ENCODE peak calls at places on chromosomes 2 and 18, in five cellular contexts. F, J, R, P and N are unnamed samples.

GRCh38 chr2:198168651-198169050 is 364.3 kb downstream of the PLCL1 start:
- DNase-seq in R (no peak), J (no peak), P (no peak), F (no peak), N (no peak)

GRCh38 chr18:8724452-8724851 is 19.1 kb downstream of the MTCL1 start:
- DNase-seq in J (no peak), P (no peak), R (no peak), F (no peak), N (no peak)

GRCh38 chr2:174970092-174970491 is 35.1 kb downstream of the CHN1 start:
- DNase-seq in R (no peak), J (no peak), F (no peak), P (no peak), N (no peak)

GRCh38 chr2:56077352-56077915 is 106.4 kb upstream of the CCDC85A start:
- DNase-seq in P (no peak), R (peak), F (no peak), J (no peak), N (no peak)

GRCh38 chr18:57781128-57781463 is 22.0 kb downstream of the ATP8B1 start:
- DNase-seq in J (no peak), F (no peak), R (no peak), P (no peak), N (no peak)

GRCh38 chr2:160928854-160929301 is 231.3 kb upstream of the TANK start:
- DNase-seq in P (no peak), F (no peak), R (no peak), J (no peak), N (no peak)

GRCh38 chr2:12774381-12774780 is 57.6 kb downstream of the TRIB2 start:
- DNase-seq in J (no peak), P (no peak), F (no peak), R (no peak), N (no peak)

GRCh38 chr2:210477496-210477895 is 937 bp upstream of the LANCL1 start:
- DNase-seq in J (no peak), P (no peak), F (peak), R (peak), N (no peak)

GRCh38 chr2:85312404-85312803 is 15.4 kb downstream of the TGOLN2 start:
- DNase-seq in P (no peak), J (no peak), F (no peak), R (no peak), N (no peak)

GRCh38 chr2:148756292-148756975 is 111.9 kb downstream of the EPC2 start:
- DNase-seq in R (no peak), F (no peak), P (no peak), J (no peak), N (no peak)

GRCh38 chr2:133421516-133422324 is 146.5 kb downstream of the NCKAP5 start:
- DNase-seq in J (no peak), F (no peak), R (peak), P (no peak), N (no peak)

GRCh38 chr2:55839182-55839819 is 84.3 kb downstream of the EFEMP1 start:
- DNase-seq in J (no peak), F (no peak), R (peak), P (no peak), N (peak)

GRCh38 chr2:44954902-44955592 is 13.5 kb downstream of the SIX3 start:
- DNase-seq in R (peak), J (no peak), F (no peak), P (no peak), N (no peak)

GRCh38 chr2:163364736-163365135 is 371.1 kb downstream of the FIGN start:
- DNase-seq in F (no peak), P (no peak), R (no peak), J (no peak), N (no peak)

GRCh38 chr2:240620149-240620731 is 5.0 kb upstream of the GPR35 start:
- DNase-seq in J (peak), F (no peak), R (no peak), P (peak), N (no peak)

GRCh38 chr2:127193948-127194267 is 26.2 kb downstream of the CYP27C1 start:
- DNase-seq in J (no peak), P (no peak), F (no peak), R (no peak), N (no peak)

GRCh38 chr2:8546319-8547283 is 135.3 kb upstream of the ID2 start:
- DNase-seq in J (peak), R (no peak), F (no peak), P (peak), N (no peak)

GRCh38 chr2:174004900-174005605 is 39.9 kb upstream of the SP3 start:
- DNase-seq in J (no peak), F (no peak), R (no peak), P (no peak), N (no peak)

GRCh38 chr2:109736177-109736827 is 57.8 kb upstream of the RGPD5 start:
- DNase-seq in P (no peak), F (peak), R (peak), J (peak), N (no peak)

GRCh38 chr2:109384308-109385271 is 229.2 kb downstream of the SEPTIN10 start:
- DNase-seq in J (peak), F (no peak), R (no peak), P (peak), N (no peak)

GRCh38 chr2:105800953-105801635 is 56.4 kb downstream of the NCK2 start:
- DNase-seq in J (no peak), R (no peak), F (no peak), P (no peak), N (no peak)

GRCh38 chr18:49733321-49733720 is 80.0 kb downstream of the ACAA2 start:
- DNase-seq in P (no peak), F (no peak), R (no peak), J (no peak), N (no peak)

GRCh38 chr2:197850882-197851281 is 46.5 kb downstream of the PLCL1 start:
- DNase-seq in J (no peak), P (no peak), R (no peak), F (no peak), N (no peak)

GRCh38 chr18:63763831-63764600 is 11.2 kb upstream of the SERPINB7 start:
- DNase-seq in R (no peak), J (no peak), F (no peak), P (no peak), N (no peak)

GRCh38 chr2:207334309-207334630 is 168.5 kb upstream of the KLF7 start:
- DNase-seq in R (no peak), F (no peak), J (no peak), P (no peak), N (no peak)

GRCh38 chr2:169702979-169703378 is 8.7 kb downstream of the PHOSPHO2 start:
- DNase-seq in R (no peak), J (no peak), F (no peak), P (no peak), N (no peak)

GRCh38 chr2:4662161-4662779 is 958.9 kb downstream of the DCDC2C start:
- DNase-seq in P (no peak), R (no peak), J (no peak), F (no peak), N (no peak)

DNA sequence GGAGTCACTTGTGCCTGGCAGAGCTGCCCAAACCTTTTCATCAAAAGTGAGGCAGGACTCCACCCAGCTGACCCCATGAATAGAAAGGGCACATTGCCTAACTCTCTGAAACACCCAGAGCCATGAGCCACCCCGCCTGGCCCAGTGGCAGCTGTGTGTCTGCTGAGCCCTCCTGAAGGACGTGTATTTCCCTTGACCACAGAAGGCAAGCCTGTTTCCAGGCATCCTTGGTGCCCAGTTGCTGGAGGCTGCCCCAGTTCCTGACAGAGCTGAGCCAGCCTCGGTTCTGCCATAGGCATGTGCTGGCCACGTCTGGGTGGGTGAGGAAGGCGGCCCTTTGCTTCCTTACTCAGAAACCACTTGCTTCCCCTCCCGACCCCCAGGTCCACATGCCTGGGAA is 124.7 kb upstream of the GLI2 start:
- DNase-seq in R (no peak), J (no peak), F (no peak), P (peak), N (no peak)
- H3K4me3 ChIP-seq in R (no peak), J (no peak), F (no peak), P (no peak), N (no peak)

GRCh38 chr2:235956281-235956970 is 211.8 kb downstream of the GBX2 start:
- DNase-seq in R (no peak), J (peak), P (no peak), F (no peak), N (no peak)
- TF ChIP-seq CTCF in R (no peak), J (no peak), P (no peak), F (no peak), N (no peak)

GRCh38 chr18:79401494-79402208 is 5.9 kb downstream of the NFATC1 start:
- DNase-seq in R (no peak), P (peak), J (peak), F (no peak), N (no peak)
- H3K4me3 ChIP-seq in R (no peak), P (no peak), J (peak), F (no peak), N (no peak)

DNA sequence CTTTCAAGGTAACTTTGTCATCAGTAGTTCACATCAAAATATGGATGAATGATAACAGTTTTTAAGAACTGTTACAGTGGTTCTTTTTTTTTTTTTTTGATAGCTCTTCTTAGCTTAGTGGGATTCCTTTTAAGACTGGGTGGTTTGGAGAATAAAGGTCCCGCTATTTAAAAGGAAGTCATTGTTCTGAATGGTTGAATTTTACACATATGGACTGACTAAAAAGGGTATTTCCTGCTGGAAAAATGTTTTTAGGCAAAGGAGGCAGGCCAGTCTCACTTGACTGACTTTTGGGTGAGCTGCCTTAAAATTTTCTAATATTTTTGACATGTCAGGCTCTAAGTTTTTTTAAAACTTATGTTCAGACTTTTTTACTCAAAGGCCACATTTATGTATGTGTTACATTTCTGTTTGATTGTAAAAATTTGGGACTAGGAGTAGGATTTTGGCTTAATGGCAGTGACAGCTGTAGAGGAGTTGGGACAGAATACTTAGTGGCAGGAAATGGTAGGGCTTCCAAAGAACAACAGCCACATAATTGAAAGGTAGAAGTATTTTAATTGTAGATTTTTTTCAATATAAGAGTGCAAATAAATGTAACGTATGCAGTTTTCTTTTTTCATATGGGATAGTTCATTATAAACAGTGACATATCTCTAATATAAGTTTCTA is 13.7 kb downstream of the VAPA start:
- DNase-seq in R (no peak), J (no peak), P (no peak), F (no peak), N (no peak)
- TF ChIP-seq CTCF in R (no peak), J (no peak), P (no peak), F (no peak), N (no peak)